ENCODE peak calls at places on chromosomes 16 and 17, in ten cellular contexts. I is mesenchymal stem cell; T is PC-3; F is IMR-90; G is naive thymus-derived CD4-positive, alpha-beta T cell; J is substantia nigra; S is adrenal gland; R is CD8-positive, alpha-beta T cell; H is A549; C is CD8-positive, alpha-beta memory T cell. O is an unnamed sample.

GRCh38 chr16:89668790-89669158 is 11.1 kb downstream of the SPATA33 start:
- DNase-seq in I (no peak), T (no peak), F (no peak), G (no peak), J (no peak), S (no peak), R (no peak), H (no peak), C (no peak), O (no peak)

GRCh38 chr17:77353684-77354419 is 213.1 kb downstream of the SEC14L1 start:
- DNase-seq in I (no peak), T (no peak), F (peak), G (no peak), J (no peak), S (peak), R (no peak), H (no peak), C (peak), O (no peak)

GRCh38 chr17:36510636-36511035 is 24.0 kb downstream of the MYO19 start:
- DNase-seq in I (no peak), T (no peak), F (no peak), G (no peak), J (no peak), S (no peak), R (no peak), H (no peak), C (no peak), O (no peak)

GRCh38 chr17:57624390-57624789 is 120.7 kb downstream of the CCDC182 start:
- DNase-seq in I (no peak), T (no peak), F (no peak), G (no peak), J (no peak), S (no peak), R (no peak), H (no peak), C (no peak), O (no peak)

GRCh38 chr17:72887322-72887721 is 205.2 kb downstream of the SLC39A11 start:
- DNase-seq in I (no peak), T (no peak), F (no peak), G (no peak), J (no peak), S (no peak), R (no peak), H (no peak), C (no peak), O (no peak)

GRCh38 chr16:1066584-1067172 is 5.9 kb upstream of the SSTR5 start:
- DNase-seq in I (no peak), T (no peak), F (no peak), G (no peak), J (no peak), S (no peak), R (no peak), H (no peak), C (no peak), O (no peak)

GRCh38 chr17:6823011-6823442 is 8.5 kb downstream of the TEKT1 start:
- DNase-seq in I (peak), T (peak), F (peak), G (no peak), J (no peak), S (no peak), R (no peak), H (no peak), C (no peak), O (no peak)

GRCh38 chr17:29573871-29574731 is 5.6 kb downstream of the TP53I13 start:
- DNase-seq in I (no peak), T (no peak), F (no peak), G (no peak), J (no peak), S (peak), R (no peak), H (no peak), C (peak), O (no peak)

GRCh38 chr16:3152022-3152272 is 17.1 kb downstream of the ZNF213 start:
- DNase-seq in I (no peak), T (no peak), F (no peak), G (no peak), J (no peak), S (no peak), R (no peak), H (no peak), C (peak), O (no peak)

GRCh38 chr17:82489117-82489516 is 30.4 kb upstream of the FOXK2 start:
- DNase-seq in I (no peak), T (no peak), F (peak), G (no peak), J (peak), S (no peak), R (no peak), H (no peak), C (no peak), O (no peak)

GRCh38 chr17:65259281-65259680 is 122.1 kb downstream of the RGS9 start:
- DNase-seq in I (no peak), T (no peak), F (no peak), G (no peak), J (no peak), S (no peak), R (no peak), H (no peak), C (no peak), O (no peak)

GRCh38 chr17:65261152-65261551 is 124.0 kb downstream of the RGS9 start:
- DNase-seq in I (no peak), T (no peak), F (no peak), G (no peak), J (no peak), S (no peak), R (no peak), H (no peak), C (no peak), O (no peak)

GRCh38 chr17:65261682-65262636 is 124.8 kb downstream of the RGS9 start:
- DNase-seq in I (peak), T (peak), F (peak), G (no peak), J (no peak), S (no peak), R (no peak), H (no peak), C (no peak), O (no peak)

GRCh38 chr17:65265276-65265675 is 128.1 kb downstream of the RGS9 start:
- DNase-seq in I (no peak), T (no peak), F (no peak), G (no peak), J (no peak), S (no peak), R (no peak), H (no peak), C (no peak), O (no peak)

GRCh38 chr17:65260626-65261025 is 123.5 kb downstream of the RGS9 start:
- DNase-seq in I (no peak), T (no peak), F (no peak), G (no peak), J (no peak), S (no peak), R (no peak), H (no peak), C (no peak), O (no peak)
- H3K27ac ChIP-seq in I (no peak), T (no peak), F (no peak), G (no peak), J (no peak), S (no peak), R (no peak), H (no peak), C (no peak), O (no peak)

DNA sequence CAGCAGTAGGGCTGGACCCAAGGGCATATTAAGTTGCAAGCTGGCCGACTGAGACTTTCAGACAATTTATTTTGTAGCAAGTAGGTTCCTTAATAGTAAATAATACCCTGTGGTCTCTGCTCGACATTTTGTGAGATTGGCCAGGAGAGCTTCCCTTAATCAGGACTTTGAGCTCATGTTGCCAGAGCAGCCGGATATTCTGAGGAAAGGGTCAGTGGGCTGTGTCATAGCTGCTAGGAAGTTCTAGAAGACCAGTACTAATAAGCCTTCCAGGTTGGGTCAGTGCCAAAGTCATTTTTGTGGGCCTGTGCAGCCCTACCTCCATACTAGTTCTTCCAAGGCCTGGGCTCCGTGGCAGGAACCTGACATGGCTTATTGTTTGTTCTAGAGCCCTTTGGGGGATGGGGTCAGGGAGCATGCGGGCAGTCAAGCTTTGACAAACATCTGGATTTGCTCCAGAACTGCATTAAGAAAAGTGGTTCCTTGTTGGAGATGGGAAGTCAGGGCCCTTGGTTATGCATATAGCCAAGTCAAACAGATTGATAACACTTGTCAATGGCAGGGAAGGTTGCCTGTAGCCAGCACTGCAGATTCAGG is 7.5 kb downstream of the ALKBH5 start:
- DNase-seq in I (peak), T (no peak), F (no peak), G (no peak), J (no peak), S (peak), R (no peak), H (no peak), C (no peak), O (no peak)
- H3K27ac ChIP-seq in I (no peak), T (no peak), F (no peak), G (peak), J (peak), S (no peak), R (no peak), H (no peak), C (no peak), O (peak)

GRCh38 chr16:13939821-13940220 is 19.9 kb downstream of the ERCC4 start:
- DNase-seq in I (no peak), T (no peak), F (peak), G (no peak), J (no peak), S (no peak), R (no peak), H (no peak), C (no peak), O (no peak)

GRCh38 chr16:13936596-13937081 is 16.7 kb downstream of the ERCC4 start:
- DNase-seq in I (peak), T (peak), F (peak), G (no peak), J (no peak), S (peak), R (no peak), H (peak), C (no peak), O (peak)

GRCh38 chr16:13937411-13937810 is 17.5 kb downstream of the ERCC4 start:
- DNase-seq in I (no peak), T (no peak), F (no peak), G (no peak), J (no peak), S (no peak), R (no peak), H (no peak), C (no peak), O (no peak)

GRCh38 chr16:13940397-13940933 is 20.5 kb downstream of the ERCC4 start:
- DNase-seq in I (no peak), T (no peak), F (no peak), G (no peak), J (no peak), S (no peak), R (no peak), H (no peak), C (no peak), O (no peak)

DNA sequence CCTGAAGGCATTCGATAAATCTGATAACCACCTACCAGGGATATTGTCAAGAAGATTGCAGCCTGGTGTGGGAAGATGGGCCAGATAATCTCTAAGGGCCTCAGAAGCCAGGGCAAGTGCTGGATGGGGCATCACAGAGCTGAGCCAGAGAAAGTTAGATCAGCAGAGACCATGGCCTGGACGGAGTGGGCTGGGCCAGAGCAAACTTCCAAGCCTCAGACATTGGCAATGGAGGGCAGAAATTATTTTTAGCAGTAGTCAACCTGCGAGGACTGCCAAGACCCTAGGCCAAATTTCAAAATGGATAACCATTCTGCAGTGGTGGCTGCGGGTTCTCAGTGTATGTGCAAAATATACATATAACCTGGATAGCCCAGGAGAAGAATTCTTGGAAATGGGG is 18.5 kb downstream of the ERCC4 start:
- DNase-seq in I (no peak), T (no peak), F (no peak), G (no peak), J (no peak), S (no peak), R (no peak), H (no peak), C (no peak), O (no peak)
- H3K27ac ChIP-seq in I (no peak), T (no peak), F (no peak), G (no peak), J (no peak), S (no peak), R (no peak), H (no peak), C (no peak), O (no peak)

GRCh38 chr17:64327201-64327930 is 63.3 kb downstream of the PECAM1 start:
- DNase-seq in I (no peak), T (peak), F (no peak), G (no peak), J (no peak), S (no peak), R (no peak), H (no peak), C (no peak), O (no peak)
- H3K27ac ChIP-seq in I (no peak), T (peak), F (no peak), G (no peak), J (no peak), S (no peak), R (no peak), H (no peak), C (no peak), O (peak)

GRCh38 chr17:39759204-39759603 is 21.5 kb downstream of the GRB7 start:
- DNase-seq in I (no peak), T (no peak), F (no peak), G (no peak), J (no peak), S (no peak), R (no peak), H (no peak), C (no peak), O (no peak)

GRCh38 chr17:39756376-39757079 is 18.8 kb downstream of the GRB7 start:
- DNase-seq in I (no peak), T (no peak), F (no peak), G (no peak), J (no peak), S (no peak), R (no peak), H (no peak), C (no peak), O (peak)

GRCh38 chr17:39755550-39756375 is 18.0 kb downstream of the GRB7 start:
- DNase-seq in I (peak), T (no peak), F (peak), G (peak), J (no peak), S (no peak), R (no peak), H (no peak), C (peak), O (no peak)

GRCh38 chr17:39757931-39758873 is 20.5 kb downstream of the GRB7 start:
- DNase-seq in I (no peak), T (no peak), F (no peak), G (no peak), J (no peak), S (no peak), R (no peak), H (no peak), C (peak), O (no peak)

GRCh38 chr17:39757176-39757662 is 19.5 kb downstream of the GRB7 start:
- DNase-seq in I (no peak), T (no peak), F (no peak), G (no peak), J (no peak), S (no peak), R (no peak), H (no peak), C (no peak), O (no peak)
- H3K27ac ChIP-seq in I (no peak), T (no peak), F (no peak), G (peak), J (no peak), S (no peak), R (peak), H (no peak), C (no peak), O (no peak)

GRCh38 chr16:10918294-10919002 is 23.8 kb downstream of the DEXI start:
- DNase-seq in I (peak), T (peak), F (peak), G (peak), J (peak), S (peak), R (peak), H (peak), C (peak), O (peak)
- H3K27ac ChIP-seq in I (no peak), T (no peak), F (no peak), G (no peak), J (peak), S (no peak), R (no peak), H (no peak), C (no peak), O (peak)

GRCh38 chr16:48560692-48561091 is 49.3 kb downstream of the N4BP1 start:
- DNase-seq in I (no peak), T (no peak), F (no peak), G (no peak), J (no peak), S (no peak), R (no peak), H (no peak), C (no peak), O (no peak)

GRCh38 chr16:48556913-48557351 is 53.0 kb downstream of the N4BP1 start:
- DNase-seq in I (peak), T (peak), F (peak), G (no peak), J (no peak), S (no peak), R (no peak), H (no peak), C (no peak), O (no peak)

GRCh38 chr16:48558269-48558915 is 51.6 kb downstream of the N4BP1 start:
- DNase-seq in I (peak), T (no peak), F (peak), G (no peak), J (no peak), S (no peak), R (no peak), H (no peak), C (no peak), O (no peak)

GRCh38 chr16:48561960-48562393 is 48.0 kb downstream of the N4BP1 start:
- DNase-seq in I (peak), T (no peak), F (peak), G (no peak), J (no peak), S (no peak), R (no peak), H (no peak), C (no peak), O (no peak)

DNA sequence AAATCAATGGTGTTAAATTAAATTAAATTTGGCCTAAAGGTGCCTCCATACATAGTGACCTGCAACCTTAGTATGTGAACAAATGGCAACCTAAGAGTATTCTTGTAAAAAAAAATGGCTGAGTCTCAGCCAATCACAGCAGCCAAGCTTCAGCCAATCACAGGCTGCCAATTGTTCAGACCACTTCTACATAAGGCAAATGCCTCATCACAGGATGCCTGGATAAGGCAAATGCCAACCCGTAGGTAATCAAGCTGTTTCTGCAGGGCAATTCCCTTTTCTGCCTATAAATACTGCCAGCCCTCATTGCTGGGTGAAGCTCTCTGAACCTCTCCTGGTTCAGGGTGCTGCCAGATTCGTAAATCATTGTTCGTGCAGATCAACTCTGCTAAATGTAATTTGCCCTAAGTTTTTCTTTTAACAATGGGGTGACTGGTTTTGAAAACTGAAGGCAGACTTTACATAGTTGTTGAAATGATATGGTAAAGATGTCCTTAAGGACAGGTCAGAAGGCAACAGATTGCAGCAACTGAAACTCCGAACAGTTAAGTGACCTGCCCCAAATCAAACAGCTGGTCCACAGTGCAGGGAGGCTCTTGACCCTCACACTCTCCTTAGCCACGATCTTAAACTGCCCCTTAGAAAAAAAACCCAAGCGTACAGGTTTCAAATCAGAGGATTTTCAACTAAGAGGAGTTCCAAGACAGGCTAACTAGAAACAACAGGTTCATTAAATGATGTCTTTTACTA is 50.3 kb downstream of the N4BP1 start:
- DNase-seq in I (no peak), T (no peak), F (peak), G (no peak), J (no peak), S (no peak), R (no peak), H (no peak), C (no peak), O (no peak)
- H3K27ac ChIP-seq in I (no peak), T (no peak), F (no peak), G (no peak), J (peak), S (no peak), R (no peak), H (no peak), C (no peak), O (peak)

GRCh38 chr16:72298947-72299346 is 127.0 kb upstream of the PMFBP1 start:
- DNase-seq in I (no peak), T (no peak), F (no peak), G (no peak), J (no peak), S (no peak), R (no peak), H (no peak), C (no peak), O (no peak)

GRCh38 chr16:72302352-72302751 is 130.4 kb upstream of the PMFBP1 start:
- DNase-seq in I (no peak), T (no peak), F (no peak), G (no peak), J (no peak), S (no peak), R (no peak), H (no peak), C (no peak), O (no peak)

GRCh38 chr16:72300892-72301291 is 128.9 kb upstream of the PMFBP1 start:
- DNase-seq in I (no peak), T (no peak), F (no peak), G (no peak), J (no peak), S (no peak), R (no peak), H (no peak), C (no peak), O (no peak)

GRCh38 chr16:72301416-72302048 is 129.6 kb upstream of the PMFBP1 start:
- DNase-seq in I (no peak), T (no peak), F (no peak), G (no peak), J (no peak), S (no peak), R (no peak), H (no peak), C (no peak), O (no peak)

DNA sequence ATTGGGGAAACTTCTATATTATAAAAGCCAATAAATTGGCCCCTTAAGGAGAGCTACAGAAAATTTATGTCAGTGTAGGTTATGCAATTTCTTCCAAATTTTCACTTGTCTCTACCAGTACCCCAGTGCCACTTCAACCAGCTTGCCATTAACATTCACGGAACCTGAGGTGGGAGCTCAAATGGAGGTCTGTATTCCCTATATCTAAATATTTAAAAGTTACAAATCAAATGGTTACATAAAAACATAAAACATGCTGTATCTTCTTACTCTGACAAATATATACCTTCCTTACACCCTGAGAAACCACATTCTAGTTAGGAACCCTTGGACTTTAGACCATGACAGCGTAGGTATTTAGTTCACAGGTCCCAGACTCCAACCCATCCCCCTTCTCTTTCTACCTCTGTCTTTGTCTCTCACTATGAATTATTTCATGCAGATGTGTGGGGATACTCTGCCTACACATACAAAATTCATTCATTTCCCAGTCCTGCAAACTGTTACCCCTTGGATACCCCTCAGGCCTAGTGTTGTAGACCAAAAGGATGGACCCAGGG is 127.8 kb upstream of the PMFBP1 start:
- DNase-seq in I (no peak), T (no peak), F (no peak), G (no peak), J (no peak), S (no peak), R (no peak), H (no peak), C (no peak), O (no peak)
- H3K27ac ChIP-seq in I (no peak), T (no peak), F (no peak), G (no peak), J (no peak), S (no peak), R (no peak), H (no peak), C (no peak), O (no peak)

GRCh38 chr16:56481468-56482112 is 30.2 kb downstream of the OGFOD1 start:
- DNase-seq in I (no peak), T (peak), F (peak), G (no peak), J (no peak), S (no peak), R (no peak), H (no peak), C (no peak), O (no peak)
- H3K27ac ChIP-seq in I (no peak), T (no peak), F (no peak), G (no peak), J (no peak), S (no peak), R (no peak), H (no peak), C (peak), O (no peak)

O was measured in upper lobe of left lung.